ENCODE peak calls at places on chromosomes 4 and X, in four cellular contexts. H is GM13976; O is CD4-positive, CD25-positive, alpha-beta regulatory T cell; E is MV-4-11. C is an unnamed sample.
A peak's percentile ranks its signal among the peaks of the same experiment; 100 is the strongest.

GRCh38 chrX:10516781-10517322 is 103.5 kb downstream of the MID1 start:
- DNase-seq in H (no peak), O (no peak), E (no peak), C (no peak)

GRCh38 chr4:51942108-51942832 is 77.9 kb downstream of the LRRC66 start:
- DNase-seq in H (no peak), O (no peak), E (no peak), C (no peak)

GRCh38 chrX:55839480-55839879 is 121.9 kb downstream of the RRAGB start:
- DNase-seq in H (no peak), O (no peak), E (no peak), C (no peak)

GRCh38 chr4:19177616-19178015 is 1074.1 kb upstream of the SLIT2 start:
- DNase-seq in H (no peak), O (no peak), E (no peak), C (no peak)

GRCh38 chr4:83267121-83267834 is 17.3 kb downstream of the COQ2 start:
- DNase-seq in H (no peak), O (no peak), E (peak; percentile 89), C (no peak)

GRCh38 chr4:156251373-156252065 is 297.9 kb upstream of the CTSO start:
- DNase-seq in H (no peak), O (no peak), E (no peak), C (no peak)

GRCh38 chrX:49910344-49910743 is 12.1 kb upstream of the CLCN5 start:
- DNase-seq in H (peak; percentile 23), O (peak; percentile 23), E (peak; percentile 9), C (no peak)

GRCh38 chrX:38326086-38326485 is 1.2 kb downstream of the RPGR start:
- DNase-seq in H (no peak), O (no peak), E (no peak), C (no peak)

GRCh38 chr4:14059006-14059405 is 431.5 kb upstream of the BOD1L1 start:
- DNase-seq in H (no peak), O (no peak), E (no peak), C (no peak)

GRCh38 chr4:117478702-117479101 is 393.3 kb upstream of the TRAM1L1 start:
- DNase-seq in H (no peak), O (no peak), E (no peak), C (no peak)

GRCh38 chr4:103918214-103918613 is 198.4 kb upstream of the TACR3 start:
- DNase-seq in H (no peak), O (no peak), E (no peak), C (no peak)

GRCh38 chrX:48971325-48972213 is at the start of gene KCND1:
- DNase-seq in H (no peak), O (no peak), E (no peak), C (no peak)

GRCh38 chr4:120921456-120922389 is 803 bp downstream of the PRDM5 start:
- DNase-seq in H (no peak), O (peak; percentile 9), E (peak; percentile 51), C (peak; percentile 56)

GRCh38 chr4:78451407-78451806 is 100.2 kb upstream of the ANXA3 start:
- DNase-seq in H (no peak), O (no peak), E (no peak), C (no peak)